ENCODE peak calls at places on chromosomes 4 and X, in eight cellular contexts. One of them, this sample, is unnamed.

GRCh38 chrX:13082286-13083065 is 38.1 kb upstream of the FAM9C start:
- DNase-seq in SK-N-SH: no peak
- DNase-seq in endothelial cell of umbilical vein: no peak
- DNase-seq in HepG2: no peak
- DNase-seq in K562: no peak
- DNase-seq in GM12878: no peak
- DNase-seq in HCT116: no peak
- DNase-seq in H1: no peak
- DNase-seq in this sample: no peak

GRCh38 chrX:7158468-7158990 is 10.6 kb upstream of the PUDP start:
- DNase-seq in SK-N-SH: no peak
- DNase-seq in endothelial cell of umbilical vein: no peak
- DNase-seq in HepG2: no peak
- DNase-seq in K562: no peak
- DNase-seq in GM12878: no peak
- DNase-seq in HCT116: no peak
- DNase-seq in H1: no peak
- DNase-seq in this sample: no peak

GRCh38 chr4:165966833-165967232 is 93.8 kb downstream of the TLL1 start:
- DNase-seq in SK-N-SH: no peak
- DNase-seq in endothelial cell of umbilical vein: no peak
- DNase-seq in HepG2: no peak
- DNase-seq in K562: no peak
- DNase-seq in GM12878: no peak
- DNase-seq in HCT116: no peak
- DNase-seq in H1: no peak
- DNase-seq in this sample: no peak

GRCh38 chr4:157994863-157995262 is 178.0 kb downstream of the GASK1B start:
- DNase-seq in SK-N-SH: no peak
- DNase-seq in endothelial cell of umbilical vein: peak; percentile 50
- DNase-seq in HepG2: peak; percentile 96
- DNase-seq in K562: no peak
- DNase-seq in GM12878: no peak
- DNase-seq in HCT116: no peak
- DNase-seq in H1: no peak
- DNase-seq in this sample: no peak

GRCh38 chr4:7282094-7282370 is 89.7 kb downstream of the SORCS2 start:
- DNase-seq in SK-N-SH: peak; percentile 90
- DNase-seq in endothelial cell of umbilical vein: no peak
- DNase-seq in HepG2: no peak
- DNase-seq in K562: no peak
- DNase-seq in GM12878: no peak
- DNase-seq in HCT116: no peak
- DNase-seq in H1: no peak
- DNase-seq in this sample: no peak

GRCh38 chr4:129344058-129344457 is 248.1 kb downstream of the C4orf33 start:
- DNase-seq in SK-N-SH: peak; percentile 34
- DNase-seq in endothelial cell of umbilical vein: peak; percentile 50
- DNase-seq in HepG2: peak; percentile 19
- DNase-seq in K562: peak; percentile 43
- DNase-seq in GM12878: no peak
- DNase-seq in HCT116: peak; percentile 39
- DNase-seq in H1: no peak
- DNase-seq in this sample: no peak

GRCh38 chr4:30854566-30854965 is 134.4 kb downstream of the PCDH7 start:
- DNase-seq in SK-N-SH: no peak
- DNase-seq in endothelial cell of umbilical vein: no peak
- DNase-seq in HepG2: no peak
- DNase-seq in K562: no peak
- DNase-seq in GM12878: no peak
- DNase-seq in HCT116: peak; percentile 70
- DNase-seq in H1: no peak
- DNase-seq in this sample: no peak

GRCh38 chrX:86171366-86171765 is 23.1 kb downstream of the DACH2 start:
- DNase-seq in SK-N-SH: peak; percentile 4
- DNase-seq in endothelial cell of umbilical vein: peak; percentile 3
- DNase-seq in HepG2: peak; percentile 35
- DNase-seq in K562: peak; percentile 11
- DNase-seq in GM12878: no peak
- DNase-seq in HCT116: no peak
- DNase-seq in H1: peak; percentile 23
- DNase-seq in this sample: no peak

GRCh38 chr4:88794087-88794486 is 96.5 kb upstream of the NAP1L5 start:
- DNase-seq in SK-N-SH: no peak
- DNase-seq in endothelial cell of umbilical vein: no peak
- DNase-seq in HepG2: no peak
- DNase-seq in K562: no peak
- DNase-seq in GM12878: no peak
- DNase-seq in HCT116: no peak
- DNase-seq in H1: no peak
- DNase-seq in this sample: no peak

GRCh38 chrX:21373637-21374162 is 518 bp upstream of the CNKSR2 start:
- DNase-seq in SK-N-SH: no peak
- DNase-seq in endothelial cell of umbilical vein: no peak
- DNase-seq in HepG2: no peak
- DNase-seq in K562: no peak
- DNase-seq in GM12878: no peak
- DNase-seq in HCT116: no peak
- DNase-seq in H1: no peak
- DNase-seq in this sample: no peak

GRCh38 chrX:38768079-38768478 is 33.2 kb upstream of the MID1IP1 start:
- DNase-seq in SK-N-SH: peak; percentile 19
- DNase-seq in endothelial cell of umbilical vein: peak; percentile 15
- DNase-seq in HepG2: no peak
- DNase-seq in K562: peak; percentile 23
- DNase-seq in GM12878: no peak
- DNase-seq in HCT116: no peak
- DNase-seq in H1: no peak
- DNase-seq in this sample: no peak

GRCh38 chr4:7893539-7893938 is 46.1 kb downstream of the AFAP1 start:
- DNase-seq in SK-N-SH: no peak
- DNase-seq in endothelial cell of umbilical vein: no peak
- DNase-seq in HepG2: no peak
- DNase-seq in K562: no peak
- DNase-seq in GM12878: no peak
- DNase-seq in HCT116: no peak
- DNase-seq in H1: no peak
- DNase-seq in this sample: no peak

GRCh38 chr4:14428125-14428524 is 574.2 kb upstream of the CPEB2 start:
- DNase-seq in SK-N-SH: no peak
- DNase-seq in endothelial cell of umbilical vein: no peak
- DNase-seq in HepG2: no peak
- DNase-seq in K562: no peak
- DNase-seq in GM12878: no peak
- DNase-seq in HCT116: no peak
- DNase-seq in H1: no peak
- DNase-seq in this sample: no peak

GRCh38 chrX:57677132-57677858 is 2.8 kb downstream of the NLRP2B start:
- DNase-seq in SK-N-SH: no peak
- DNase-seq in endothelial cell of umbilical vein: no peak
- DNase-seq in HepG2: no peak
- DNase-seq in K562: no peak
- DNase-seq in GM12878: no peak
- DNase-seq in HCT116: no peak
- DNase-seq in H1: no peak
- DNase-seq in this sample: no peak

GRCh38 chr4:57442834-57443291 is 332.7 kb upstream of the IGFBP7 start:
- DNase-seq in SK-N-SH: peak; percentile 54
- DNase-seq in endothelial cell of umbilical vein: peak; percentile 43
- DNase-seq in HepG2: peak; percentile 26
- DNase-seq in K562: peak; percentile 41
- DNase-seq in GM12878: no peak
- DNase-seq in HCT116: no peak
- DNase-seq in H1: peak; percentile 39
- DNase-seq in this sample: peak; percentile 6

GRCh38 chrX:113399501-113400192 is 559.0 kb upstream of the AMOT start:
- DNase-seq in SK-N-SH: no peak
- DNase-seq in endothelial cell of umbilical vein: peak; percentile 49
- DNase-seq in HepG2: peak; percentile 35
- DNase-seq in K562: no peak
- DNase-seq in GM12878: no peak
- DNase-seq in HCT116: peak; percentile 3
- DNase-seq in H1: no peak
- DNase-seq in this sample: no peak

GRCh38 chr4:150960079-150960478 is 55.0 kb downstream of the LRBA start:
- DNase-seq in SK-N-SH: peak; percentile 41
- DNase-seq in endothelial cell of umbilical vein: peak; percentile 40
- DNase-seq in HepG2: peak; percentile 35
- DNase-seq in K562: peak; percentile 26
- DNase-seq in GM12878: no peak
- DNase-seq in HCT116: no peak
- DNase-seq in H1: no peak
- DNase-seq in this sample: no peak

DNA sequence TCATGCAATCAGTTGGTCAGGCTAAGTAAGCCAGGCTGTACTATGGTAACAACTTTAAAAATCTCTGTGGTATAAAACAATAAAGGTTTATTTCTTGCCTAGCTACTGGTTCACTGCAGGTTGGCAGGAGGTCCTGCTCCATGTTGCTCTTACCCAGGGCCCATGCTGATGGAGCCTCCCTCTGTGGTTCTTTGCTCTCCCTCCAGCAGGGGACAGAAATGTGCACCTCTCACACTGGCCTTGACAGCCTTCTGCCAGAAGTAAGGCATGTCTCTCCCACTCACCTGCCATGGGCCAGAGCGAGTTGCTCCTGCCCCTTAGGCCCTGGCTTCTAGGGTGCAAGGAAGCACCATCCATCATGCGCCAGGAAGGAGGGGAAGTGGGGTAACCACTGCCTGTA is 31.1 kb downstream of the CLDN22 start:
- DNase-seq in SK-N-SH: no peak
- DNase-seq in endothelial cell of umbilical vein: no peak
- DNase-seq in HepG2: no peak
- DNase-seq in K562: no peak
- DNase-seq in GM12878: no peak
- DNase-seq in HCT116: no peak
- DNase-seq in H1: no peak
- DNase-seq in this sample: no peak
- H3K36me3 ChIP-seq in SK-N-SH: peaks cover 42% of the 10 kb centered on the region
- H3K36me3 ChIP-seq in endothelial cell of umbilical vein: peaks cover 8% of the 10 kb centered on the region
- H3K36me3 ChIP-seq in HepG2: peaks cover 14% of the 10 kb centered on the region
- H3K36me3 ChIP-seq in K562: peaks cover 36% of the 10 kb centered on the region
- H3K36me3 ChIP-seq in GM12878: no peaks in the 10 kb centered on the region
- H3K36me3 ChIP-seq in HCT116: peaks cover 11% of the 10 kb centered on the region
- H3K36me3 ChIP-seq in H1: peaks cover 27% of the 10 kb centered on the region
- H3K36me3 ChIP-seq in this sample: peaks cover 43% of the 10 kb centered on the region

GRCh38 chr4:39330353-39330752 is 35.8 kb downstream of the RFC1 start:
- DNase-seq in SK-N-SH: no peak
- DNase-seq in endothelial cell of umbilical vein: no peak
- DNase-seq in HepG2: peak; percentile 25
- DNase-seq in K562: peak; percentile 33
- DNase-seq in GM12878: no peak
- DNase-seq in HCT116: no peak
- DNase-seq in H1: no peak
- DNase-seq in this sample: no peak

GRCh38 chr4:39331191-39331590 is 35.0 kb downstream of the RFC1 start:
- DNase-seq in SK-N-SH: no peak
- DNase-seq in endothelial cell of umbilical vein: no peak
- DNase-seq in HepG2: no peak
- DNase-seq in K562: no peak
- DNase-seq in GM12878: no peak
- DNase-seq in HCT116: no peak
- DNase-seq in H1: no peak
- DNase-seq in this sample: no peak

GRCh38 chr4:39339968-39340367 is 26.2 kb downstream of the RFC1 start:
- DNase-seq in SK-N-SH: no peak
- DNase-seq in endothelial cell of umbilical vein: no peak
- DNase-seq in HepG2: no peak
- DNase-seq in K562: no peak
- DNase-seq in GM12878: no peak
- DNase-seq in HCT116: no peak
- DNase-seq in H1: no peak
- DNase-seq in this sample: no peak

GRCh38 chr4:39337841-39338240 is 28.3 kb downstream of the RFC1 start:
- DNase-seq in SK-N-SH: no peak
- DNase-seq in endothelial cell of umbilical vein: no peak
- DNase-seq in HepG2: peak; percentile 63
- DNase-seq in K562: no peak
- DNase-seq in GM12878: no peak
- DNase-seq in HCT116: no peak
- DNase-seq in H1: no peak
- DNase-seq in this sample: no peak

DNA sequence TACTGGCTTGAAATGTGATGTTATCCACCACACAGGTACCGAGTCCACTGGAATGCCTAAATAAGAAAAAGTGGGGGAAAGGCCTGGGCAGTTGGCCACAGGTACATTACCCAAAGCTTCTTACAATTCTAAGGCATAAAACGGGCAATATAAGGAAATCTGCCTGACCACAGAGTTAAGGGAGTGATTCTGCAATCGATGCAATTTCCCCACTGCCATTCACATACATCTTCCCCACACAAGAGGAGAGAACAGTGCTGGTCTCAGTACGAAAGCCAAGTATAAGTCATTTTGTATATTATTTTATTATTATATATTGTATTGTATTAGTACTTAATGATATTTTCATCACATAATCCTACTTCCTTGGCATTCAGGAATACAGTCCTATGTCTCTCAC is 30.6 kb downstream of the RFC1 start:
- DNase-seq in SK-N-SH: no peak
- DNase-seq in endothelial cell of umbilical vein: no peak
- DNase-seq in HepG2: no peak
- DNase-seq in K562: no peak
- DNase-seq in GM12878: no peak
- DNase-seq in HCT116: no peak
- DNase-seq in H1: no peak
- DNase-seq in this sample: no peak
- TF ChIP-seq POLR2AphosphoS5 in SK-N-SH: no peak
- TF ChIP-seq POLR2AphosphoS5 in endothelial cell of umbilical vein: no peak
- TF ChIP-seq POLR2AphosphoS5 in HepG2: no peak
- TF ChIP-seq POLR2AphosphoS5 in K562: no peak
- TF ChIP-seq POLR2AphosphoS5 in GM12878: no peak
- TF ChIP-seq POLR2AphosphoS5 in HCT116: no peak
- TF ChIP-seq POLR2AphosphoS5 in H1: no peak
- TF ChIP-seq POLR2AphosphoS5 in this sample: no peak

DNA sequence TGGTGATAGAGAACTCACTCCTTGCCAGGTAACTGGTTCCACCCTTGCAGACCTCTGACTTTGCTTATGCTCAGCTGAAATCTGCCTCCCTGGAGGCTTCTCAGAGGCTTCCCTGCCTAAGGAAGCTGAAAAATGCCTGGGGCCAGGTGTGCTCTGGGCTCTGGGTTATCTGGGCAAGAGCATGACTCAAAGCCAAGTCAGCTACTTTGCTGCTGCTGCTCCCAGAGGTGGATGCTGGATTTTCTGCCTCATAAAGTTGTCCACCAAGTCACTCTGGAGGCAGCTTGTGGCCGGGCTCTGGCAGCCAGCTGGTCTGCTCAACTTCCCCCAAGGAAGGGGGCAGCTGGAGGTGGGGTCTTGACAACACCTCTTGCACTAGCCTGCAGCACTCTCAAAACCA is 132.7 kb downstream of the PJA1 start:
- DNase-seq in SK-N-SH: no peak
- DNase-seq in endothelial cell of umbilical vein: no peak
- DNase-seq in HepG2: no peak
- DNase-seq in K562: no peak
- DNase-seq in GM12878: no peak
- DNase-seq in HCT116: peak; percentile 13
- DNase-seq in H1: no peak
- DNase-seq in this sample: no peak
- H3K9ac ChIP-seq in SK-N-SH: no peak overlapping the region
- H3K9ac ChIP-seq in endothelial cell of umbilical vein: no peak overlapping the region
- H3K9ac ChIP-seq in HepG2: no peak overlapping the region
- H3K9ac ChIP-seq in K562: no peak overlapping the region
- H3K9ac ChIP-seq in GM12878: no peak overlapping the region
- H3K9ac ChIP-seq in HCT116: no peak overlapping the region
- H3K9ac ChIP-seq in H1: no peak overlapping the region
- H3K9ac ChIP-seq in this sample: no peak overlapping the region

GRCh38 chr4:2253160-2254084 is 8.5 kb downstream of the MXD4 start:
- DNase-seq in SK-N-SH: peak; percentile 21
- DNase-seq in endothelial cell of umbilical vein: no peak
- DNase-seq in HepG2: no peak
- DNase-seq in K562: no peak
- DNase-seq in GM12878: no peak
- DNase-seq in HCT116: no peak
- DNase-seq in H1: no peak
- DNase-seq in this sample: no peak
- H3K36me3 ChIP-seq in SK-N-SH: no peaks in the 10 kb centered on the region
- H3K36me3 ChIP-seq in endothelial cell of umbilical vein: peaks cover 2% of the 10 kb centered on the region
- H3K36me3 ChIP-seq in HepG2: peaks cover 11% of the 10 kb centered on the region
- H3K36me3 ChIP-seq in K562: no peaks in the 10 kb centered on the region
- H3K36me3 ChIP-seq in GM12878: peaks cover 4% of the 10 kb centered on the region
- H3K36me3 ChIP-seq in HCT116: no peaks in the 10 kb centered on the region
- H3K36me3 ChIP-seq in H1: no peaks in the 10 kb centered on the region
- H3K36me3 ChIP-seq in this sample: no peaks in the 10 kb centered on the region

This sample was measured in SK-N-MC.